ENCODE peak calls at places on chromosomes 1 and 21, in nine cellular contexts. W is thoracic aorta, B is spleen, Q is ascending aorta, F is OCI-LY7, G is fibroblast of lung, O is kidney, J is foreskin fibroblast, K is neural crest cell. Y is an unnamed sample.

GRCh38 chr1:160260436-160261382 is 1.6 kb downstream of the DCAF8 start:
- DNase-seq in G (peak), O (no peak), B (no peak), Q (no peak), F (no peak), J (peak), K (no peak), W (no peak), Y (no peak)

GRCh38 chr1:109776911-109777310 is 13.2 kb upstream of the EPS8L3 start:
- DNase-seq in G (peak), B (peak), K (peak), O (peak), F (peak), J (peak), W (no peak), Q (peak), Y (peak)

GRCh38 chr1:47780469-47780995 is 216.7 kb downstream of the TRABD2B start:
- DNase-seq in G (no peak), K (no peak), Q (no peak), W (no peak), B (no peak), O (no peak), J (no peak), F (no peak), Y (no peak)

GRCh38 chr1:245311887-245312286 is 157.1 kb downstream of the KIF26B start:
- DNase-seq in K (no peak), F (no peak), G (no peak), O (no peak), Q (no peak), W (no peak), J (no peak), B (no peak), Y (no peak)

GRCh38 chr1:26259578-26259977 is 20.3 kb upstream of the SH3BGRL3 start:
- DNase-seq in O (no peak), Q (no peak), W (no peak), K (no peak), J (no peak), F (no peak), G (no peak), B (no peak), Y (no peak)

GRCh38 chr1:107405241-107405640 is 264.4 kb downstream of the NTNG1 start:
- DNase-seq in B (no peak), O (no peak), K (no peak), W (no peak), Q (no peak), G (peak), F (no peak), J (peak), Y (no peak)

GRCh38 chr1:94643776-94644175 is 102.2 kb upstream of the F3 start:
- DNase-seq in F (no peak), G (no peak), B (no peak), W (no peak), K (no peak), O (no peak), Q (no peak), J (no peak), Y (no peak)

GRCh38 chr1:53380296-53380695 is 52.4 kb upstream of the LRP8 start:
- DNase-seq in W (no peak), G (no peak), Q (no peak), O (peak), J (no peak), B (peak), F (no peak), K (no peak), Y (no peak)

GRCh38 chr1:183125279-183125999 is 60.6 kb upstream of the LAMC2 start:
- DNase-seq in G (no peak), B (no peak), K (no peak), Q (no peak), O (no peak), W (no peak), F (no peak), J (no peak), Y (no peak)

GRCh38 chr1:24470607-24471006 is 32.0 kb upstream of the RCAN3 start:
- DNase-seq in W (no peak), F (no peak), O (no peak), B (no peak), J (no peak), G (no peak), K (no peak), Q (no peak), Y (no peak)

GRCh38 chr1:67833595-67833926 is 294 bp upstream of the GNG12 start:
- DNase-seq in J (peak), F (no peak), B (no peak), Q (peak), W (no peak), K (no peak), G (peak), O (no peak), Y (peak)

GRCh38 chr21:34807881-34808568 is 139.2 kb downstream of the CLIC6 start:
- DNase-seq in F (peak), B (peak), O (peak), W (no peak), Q (peak), G (peak), J (peak), K (no peak), Y (no peak)

GRCh38 chr21:31732538-31732864 is 583 bp upstream of the SCAF4 start:
- DNase-seq in W (no peak), G (peak), J (no peak), F (no peak), B (no peak), O (no peak), Q (no peak), K (no peak), Y (no peak)

GRCh38 chr1:16006552-16007485 is 2.8 kb downstream of the SRARP start:
- DNase-seq in W (no peak), Q (no peak), K (no peak), F (peak), O (peak), B (no peak), G (peak), J (peak), Y (peak)
- TF ChIP-seq CTCF in W (no peak), Q (no peak), K (no peak), F (peak), O (no peak), B (no peak), G (no peak), J (peak), Y (peak)

GRCh38 chr1:12296623-12297022 is 66.8 kb downstream of the VPS13D start:
- DNase-seq in O (no peak), W (no peak), F (no peak), G (peak), J (peak), Q (no peak), K (no peak), B (no peak), Y (peak)
- TF ChIP-seq CTCF in O (no peak), W (no peak), F (no peak), G (no peak), J (no peak), Q (no peak), K (no peak), B (no peak), Y (no peak)

GRCh38 chr1:215992620-215993019 is 425.5 kb downstream of the KCTD3 start:
- DNase-seq in B (no peak), K (no peak), O (no peak), F (no peak), W (no peak), J (peak), Q (no peak), G (peak), Y (peak)
- TF ChIP-seq CTCF in B (peak), K (peak), O (peak), F (peak), W (no peak), J (peak), Q (no peak), G (peak), Y (peak)

DNA sequence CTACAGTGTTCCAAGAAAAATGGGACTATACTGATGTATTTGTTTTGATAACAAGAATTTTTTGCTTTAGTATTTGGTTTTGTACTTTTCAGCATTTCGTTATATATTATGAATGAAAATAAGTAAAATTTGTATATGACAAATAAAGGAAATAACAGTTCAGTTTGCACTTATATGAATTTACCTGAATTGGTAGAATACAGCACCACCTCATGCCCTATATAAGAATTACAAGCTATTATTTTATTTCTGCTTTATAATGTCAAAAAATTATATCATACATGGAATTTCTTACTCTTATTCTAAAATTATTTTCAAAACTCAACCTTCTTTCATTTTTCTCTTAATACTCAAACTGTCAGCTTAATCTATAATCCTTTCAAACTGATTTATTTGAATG is 14.6 kb downstream of the EFCAB7 start:
- DNase-seq in G (peak), K (no peak), B (no peak), W (no peak), F (peak), O (no peak), Q (no peak), J (peak), Y (no peak)
- TF ChIP-seq CTCF in G (no peak), K (peak), B (peak), W (no peak), F (peak), O (no peak), Q (peak), J (peak), Y (peak)

GRCh38 chr1:65148548-65149390 is 766 bp downstream of the AK4 start:
- DNase-seq in O (peak), K (peak), W (no peak), Q (peak), B (peak), J (peak), F (peak), G (peak), Y (peak)
- TF ChIP-seq CTCF in O (no peak), K (no peak), W (no peak), Q (no peak), B (no peak), J (no peak), F (no peak), G (no peak), Y (no peak)

DNA sequence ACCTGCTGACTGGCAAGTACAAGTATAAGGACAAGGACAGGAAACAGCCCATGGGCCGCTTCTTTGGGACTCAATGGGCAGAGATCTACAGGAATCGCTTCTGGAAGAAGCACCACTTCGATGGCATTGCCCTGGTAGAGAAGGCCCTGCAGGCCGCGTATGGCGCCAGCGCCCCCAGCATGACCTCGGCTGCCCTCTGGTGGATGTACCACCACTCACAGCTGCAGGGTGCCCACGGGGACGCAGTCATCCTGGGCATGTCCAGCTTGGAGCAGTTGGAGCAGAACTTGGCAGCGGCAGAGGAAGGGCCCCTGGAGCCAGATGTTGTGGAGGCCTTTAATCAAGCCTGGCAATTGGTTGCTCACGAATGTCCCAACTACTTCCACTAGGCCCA is 32.0 kb downstream of the SLC16A1 start:
- DNase-seq in K (no peak), O (no peak), Q (no peak), F (no peak), J (no peak), W (no peak), B (no peak), G (no peak), Y (no peak)
- TF ChIP-seq CTCF in K (no peak), O (no peak), Q (no peak), F (no peak), J (no peak), W (no peak), B (no peak), G (no peak), Y (no peak)

DNA sequence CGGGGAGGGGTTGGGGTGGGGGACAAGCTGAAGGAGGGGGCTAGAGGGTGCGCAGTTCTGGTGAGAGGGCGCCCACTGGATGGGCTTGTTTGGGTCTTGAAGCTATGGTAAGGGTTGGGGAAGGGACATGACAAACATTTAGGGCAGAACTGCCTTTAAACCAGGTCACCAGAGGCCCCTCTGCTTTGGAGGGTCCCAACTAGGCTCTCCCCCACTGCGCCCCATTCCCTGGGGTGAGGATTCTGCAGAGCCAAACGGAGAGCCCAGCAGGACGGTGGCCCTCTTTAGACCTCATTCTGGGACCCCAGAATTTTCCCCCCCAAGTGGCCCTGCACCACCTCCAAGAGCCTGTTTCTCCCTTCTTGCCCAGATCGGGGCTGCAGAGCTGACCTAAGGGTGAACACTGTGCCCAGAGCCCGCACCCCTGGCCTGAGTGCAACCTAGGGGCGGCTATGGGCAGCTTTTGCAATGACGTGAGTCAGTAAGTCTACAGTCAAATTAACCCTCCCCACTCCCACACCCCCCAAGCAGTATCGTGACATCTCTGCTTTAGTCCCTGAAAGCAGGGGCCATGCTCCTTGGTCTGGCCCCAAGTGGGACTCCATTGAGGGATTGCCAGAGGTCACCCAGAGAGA is 593.8 kb downstream of the MATN1 start:
- DNase-seq in F (no peak), O (no peak), W (no peak), J (no peak), G (no peak), K (no peak), Q (no peak), B (no peak), Y (no peak)
- TF ChIP-seq CTCF in F (no peak), O (no peak), W (no peak), J (no peak), G (no peak), K (no peak), Q (no peak), B (no peak), Y (no peak)

DNA sequence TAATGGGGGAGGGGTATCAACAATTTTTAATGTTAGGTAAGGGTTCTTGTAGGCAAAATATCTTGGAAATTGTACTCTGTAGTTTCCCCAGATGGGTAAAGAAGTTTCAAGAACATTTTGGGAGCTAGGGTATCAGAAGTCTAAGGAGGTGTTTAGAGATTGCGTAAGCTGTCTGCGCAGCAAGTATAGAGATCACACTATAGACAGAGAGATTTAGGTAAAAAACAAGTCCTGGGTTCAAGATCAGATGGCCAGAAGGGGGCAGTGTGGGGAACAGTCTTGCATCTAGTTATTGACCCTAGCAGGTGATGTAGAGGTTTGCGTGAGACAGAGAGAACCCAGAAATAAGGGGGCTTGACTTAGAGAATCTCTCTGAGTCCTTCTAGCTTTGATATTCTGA is 80.8 kb downstream of the S1PR1 start:
- DNase-seq in W (no peak), J (no peak), K (no peak), Q (no peak), O (no peak), F (no peak), G (no peak), B (no peak), Y (no peak)
- TF ChIP-seq CTCF in W (no peak), J (no peak), K (no peak), Q (no peak), O (no peak), F (peak), G (no peak), B (no peak), Y (peak)